ENCODE peak calls at places on chromosome 4, in ten cellular contexts. O is uterus, J is HCT116, H is astrocyte, F is heart left ventricle, R is colonic mucosa, Z is AG04449, E is Calu3, T is spleen, Y is MM.1S. X is an unnamed sample.

GRCh38 chr4:25113915-25114904 is 46.0 kb downstream of the SEPSECS start:
- DNase-seq in J (no peak), H (peak), E (no peak), F (no peak), Y (no peak), T (no peak), R (no peak), O (no peak), Z (peak), X (no peak)

GRCh38 chr4:13126976-13127910 is 356.9 kb downstream of the RAB28 start:
- DNase-seq in R (no peak), T (no peak), O (no peak), Z (no peak), E (no peak), F (no peak), H (no peak), J (no peak), Y (no peak), X (no peak)

GRCh38 chr4:164221631-164222030 is 532.3 kb upstream of the SMIM31 start:
- DNase-seq in Z (no peak), O (no peak), F (no peak), T (no peak), R (no peak), J (peak), Y (no peak), H (peak), E (no peak), X (no peak)

GRCh38 chr4:54233128-54233696 is 4.1 kb downstream of the PDGFRA start:
- DNase-seq in J (peak), R (peak), Y (peak), T (peak), H (peak), F (peak), O (peak), Z (no peak), E (peak), X (peak)

GRCh38 chr4:153634737-153635353 is 49.2 kb upstream of the TLR2 start:
- DNase-seq in F (no peak), J (no peak), E (peak), T (no peak), O (no peak), Z (no peak), H (no peak), Y (peak), R (no peak), X (no peak)

GRCh38 chr4:42412251-42412650 is 15.0 kb downstream of the SHISA3 start:
- DNase-seq in T (no peak), E (no peak), F (no peak), O (no peak), H (peak), Y (no peak), J (no peak), Z (peak), R (no peak), X (no peak)

GRCh38 chr4:4390521-4391240 is 3.8 kb downstream of the NSG1 start:
- DNase-seq in O (no peak), E (no peak), F (no peak), Z (no peak), Y (no peak), R (no peak), J (no peak), H (no peak), T (no peak), X (no peak)

GRCh38 chr4:178953447-178954120 is 1511.3 kb upstream of the AGA start:
- DNase-seq in O (no peak), E (no peak), Z (no peak), R (no peak), Y (no peak), J (no peak), F (no peak), H (no peak), T (no peak), X (no peak)

GRCh38 chr4:120940547-120940946 is 18.0 kb upstream of the PRDM5 start:
- DNase-seq in J (no peak), O (no peak), E (no peak), Z (no peak), Y (no peak), R (no peak), F (no peak), H (no peak), T (no peak), X (no peak)

GRCh38 chr4:82774711-82775171 is 23.9 kb downstream of the SCD5 start:
- DNase-seq in Y (no peak), T (no peak), J (no peak), F (no peak), O (no peak), R (no peak), E (no peak), H (peak), Z (no peak), X (no peak)

GRCh38 chr4:2280531-2281300 is 18.8 kb upstream of the MXD4 start:
- DNase-seq in O (no peak), J (no peak), H (no peak), E (peak), T (peak), F (no peak), R (no peak), Z (no peak), Y (no peak), X (no peak)

GRCh38 chr4:39291686-39292085 is 74.5 kb downstream of the RFC1 start:
- DNase-seq in E (no peak), J (no peak), Z (no peak), R (no peak), O (no peak), H (no peak), Y (no peak), F (no peak), T (no peak), X (no peak)

GRCh38 chr4:153083447-153083921 is 120.8 kb upstream of the TRIM2 start:
- DNase-seq in R (peak), Y (peak), O (peak), F (peak), H (peak), J (peak), T (peak), Z (peak), E (peak), X (peak)

GRCh38 chr4:112098841-112099240 is 46.4 kb upstream of the FAM241A start:
- DNase-seq in J (no peak), R (no peak), F (no peak), T (no peak), Z (no peak), Y (no peak), O (no peak), H (no peak), E (no peak), X (no peak)

GRCh38 chr4:156998500-156999174 is 27.0 kb upstream of the PDGFC start:
- DNase-seq in O (no peak), Z (no peak), E (peak), H (peak), F (no peak), T (no peak), R (no peak), J (no peak), Y (no peak), X (no peak)

GRCh38 chr4:186771624-186772023 is 48.0 kb upstream of the FAT1 start:
- DNase-seq in J (no peak), E (no peak), H (no peak), R (no peak), Y (no peak), O (no peak), T (no peak), Z (no peak), F (no peak), X (no peak)

GRCh38 chr4:102642571-102643298 is 118.0 kb downstream of the MANBA start:
- DNase-seq in O (no peak), J (no peak), Z (no peak), H (peak), F (no peak), E (no peak), T (no peak), Y (no peak), R (no peak), X (no peak)

GRCh38 chr4:34878961-34879360 is 1365.4 kb downstream of the ARAP2 start:
- DNase-seq in O (no peak), E (no peak), Z (no peak), F (no peak), Y (no peak), J (no peak), R (no peak), H (no peak), T (no peak), X (no peak)

GRCh38 chr4:46886711-46887110 is 22.3 kb downstream of the COX7B2 start:
- DNase-seq in J (no peak), E (no peak), F (no peak), O (no peak), T (no peak), R (no peak), Y (peak), H (peak), Z (no peak), X (peak)

GRCh38 chr4:150231108-150231770 is 153.0 kb downstream of the DCLK2 start:
- DNase-seq in T (no peak), O (no peak), Y (no peak), F (no peak), H (peak), E (no peak), R (no peak), J (no peak), Z (no peak), X (no peak)

GRCh38 chr4:143700060-143700419 is 435 bp downstream of the FREM3 start:
- DNase-seq in J (no peak), F (peak), E (no peak), T (peak), H (peak), Y (no peak), R (no peak), Z (no peak), O (no peak), X (no peak)

GRCh38 chr4:128385199-128385598 is 97.6 kb upstream of the PGRMC2 start:
- DNase-seq in F (no peak), H (peak), O (no peak), T (no peak), J (no peak), E (no peak), R (no peak), Y (no peak), Z (no peak), X (no peak)

GRCh38 chr4:128384091-128384520 is 96.5 kb upstream of the PGRMC2 start:
- DNase-seq in O (no peak), F (no peak), Z (peak), H (peak), E (no peak), Y (no peak), R (no peak), J (no peak), T (no peak), X (no peak)

GRCh38 chr4:128386761-128387599 is 99.4 kb upstream of the PGRMC2 start:
- DNase-seq in E (peak), O (peak), Y (no peak), Z (peak), T (no peak), H (peak), J (peak), F (peak), R (peak), X (no peak)

GRCh38 chr4:128384765-128385164 is 97.2 kb upstream of the PGRMC2 start:
- DNase-seq in Z (no peak), H (no peak), J (no peak), F (no peak), E (no peak), T (no peak), O (no peak), Y (no peak), R (no peak), X (no peak)

DNA sequence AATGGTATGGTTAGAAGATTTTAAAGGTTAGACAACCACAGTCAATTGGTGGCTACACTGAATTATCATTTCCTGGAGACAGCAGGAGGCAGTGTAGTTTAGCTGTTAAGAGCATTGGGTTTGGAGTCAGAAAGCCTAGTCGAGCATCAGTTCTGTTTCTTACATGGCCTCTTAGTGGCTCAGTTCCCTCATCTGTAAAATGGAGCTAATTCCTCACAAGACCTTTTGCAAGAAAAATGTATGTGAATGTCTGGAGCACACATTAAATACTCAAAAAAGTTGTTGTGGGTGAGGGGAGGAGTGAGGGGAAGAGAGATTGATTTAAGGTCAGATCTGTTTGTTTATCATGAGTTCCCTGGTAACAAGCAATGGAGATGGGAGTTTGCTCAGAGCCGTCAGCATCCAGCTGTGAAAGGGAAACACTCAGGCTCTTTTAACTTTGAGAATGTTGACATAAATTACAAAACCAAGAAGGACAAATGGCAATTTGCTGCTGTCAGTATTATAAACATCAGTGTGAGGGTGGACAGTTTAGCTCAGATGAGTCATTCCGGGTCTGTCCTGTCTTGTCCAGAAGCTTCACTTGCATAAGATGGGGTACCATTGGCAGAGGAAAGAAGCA is 98.2 kb upstream of the PGRMC2 start:
- DNase-seq in H (peak), J (no peak), F (no peak), O (no peak), T (no peak), Y (no peak), R (no peak), E (no peak), Z (no peak), X (peak)
- TF ChIP-seq CTCF in H (no peak), J (peak), F (no peak), O (no peak), T (no peak), Y (no peak), R (no peak), E (no peak), Z (no peak), X (no peak)

DNA sequence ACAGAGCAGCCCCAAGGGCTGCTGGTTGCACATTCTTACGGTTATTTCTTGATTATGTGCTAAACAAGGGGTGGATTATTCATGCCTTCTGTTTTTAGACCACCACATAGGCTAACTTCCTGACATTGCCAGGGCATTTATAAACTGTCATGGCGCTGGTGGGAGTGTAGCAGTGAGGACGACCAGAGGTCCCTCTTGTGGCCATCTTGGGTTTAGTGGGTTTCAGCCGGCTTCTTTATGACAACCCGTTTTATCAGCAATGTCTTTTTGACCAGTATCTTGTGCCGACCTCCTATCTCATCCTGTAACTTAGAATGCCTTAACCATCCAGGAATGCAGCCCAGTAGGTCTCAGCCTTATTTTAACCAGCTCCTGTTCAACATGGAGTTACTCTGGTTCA is 212.4 kb upstream of the GRID2 start:
- DNase-seq in E (no peak), J (no peak), F (no peak), H (no peak), R (no peak), O (no peak), Z (no peak), Y (peak), T (no peak), X (peak)
- TF ChIP-seq CTCF in E (no peak), J (peak), F (no peak), H (no peak), R (no peak), O (no peak), Z (no peak), Y (peak), T (no peak), X (peak)

DNA sequence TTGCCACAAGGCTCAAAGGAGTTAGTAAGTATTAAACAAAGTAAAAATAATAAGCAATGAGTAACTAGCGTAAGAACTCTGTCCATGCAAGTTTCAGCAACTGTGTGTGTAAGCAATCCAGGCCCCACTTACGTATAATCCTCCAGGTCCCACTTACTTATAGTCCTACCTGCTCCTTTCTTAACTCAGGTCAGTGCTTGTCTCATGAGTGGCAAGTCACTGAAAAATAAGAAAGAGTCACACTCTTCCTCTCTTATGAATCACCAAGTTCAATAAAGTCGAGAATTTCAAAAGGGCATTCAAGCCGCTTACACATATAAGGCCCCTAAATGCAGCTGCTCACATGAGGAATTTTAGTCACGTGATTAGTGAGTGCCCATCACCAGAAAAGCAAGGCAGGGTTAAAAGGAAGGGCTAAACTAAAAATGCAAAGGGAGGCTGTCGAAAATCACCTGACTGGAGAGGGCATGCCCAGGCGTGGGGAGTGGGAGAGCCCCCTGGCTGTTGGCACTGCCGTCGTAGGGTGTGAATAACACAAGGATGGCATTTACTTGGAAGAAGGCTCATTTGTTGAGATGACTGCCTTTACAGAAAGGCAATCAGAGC is 58.2 kb downstream of the ZNF827 start:
- DNase-seq in E (no peak), J (no peak), Z (no peak), F (no peak), Y (no peak), H (no peak), T (no peak), O (no peak), R (no peak), X (no peak)
- TF ChIP-seq CTCF in E (no peak), J (no peak), Z (no peak), F (no peak), Y (no peak), H (no peak), T (no peak), O (no peak), R (no peak), X (no peak)

DNA sequence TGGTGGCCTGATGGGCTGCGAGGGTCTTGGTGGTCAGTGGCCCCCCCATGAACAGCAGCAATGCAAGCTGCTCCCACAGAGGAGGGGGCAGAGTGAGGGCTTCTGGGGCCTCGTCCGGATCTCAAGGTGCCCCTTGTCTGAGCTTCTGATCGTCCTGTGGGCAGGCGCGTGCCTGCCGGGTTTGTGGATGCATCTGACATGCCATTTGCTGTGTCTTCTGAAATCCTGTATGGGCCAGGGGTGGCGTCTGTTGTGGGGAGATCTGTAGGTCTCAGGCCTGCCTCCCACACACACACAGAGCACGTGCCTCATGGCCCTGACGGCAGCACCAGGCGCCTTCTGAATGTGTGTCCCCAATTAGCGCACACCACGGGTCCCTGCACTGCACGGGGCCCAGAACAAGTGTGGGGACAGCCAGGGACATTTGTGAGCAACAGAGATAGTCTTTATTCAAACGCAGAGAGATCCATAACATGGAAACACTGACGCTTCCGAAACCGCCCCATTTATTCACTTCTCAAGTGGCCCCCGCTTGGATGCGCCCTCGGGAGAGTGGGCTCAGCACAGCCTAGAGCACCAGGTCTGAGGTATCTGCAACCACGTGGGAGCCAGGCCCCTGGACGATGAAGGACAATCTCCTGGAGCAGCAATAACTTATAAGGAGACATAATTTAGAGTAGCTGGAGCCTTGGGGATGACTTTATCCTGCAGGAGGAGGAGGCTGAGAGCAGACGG is 5.7 kb downstream of the SPON2 start:
- DNase-seq in O (no peak), R (no peak), Y (no peak), Z (no peak), T (peak), H (no peak), F (no peak), E (no peak), J (no peak), X (no peak)
- TF ChIP-seq CTCF in O (no peak), R (no peak), Y (no peak), Z (no peak), T (no peak), H (no peak), F (no peak), E (no peak), J (no peak), X (no peak)

X was measured in GM12865.